ENCODE peak calls at places on chromosomes 4 and X, in six cellular contexts. V is left ventricle myocardium inferior, D is suprapubic skin, J is body of pancreas, B is breast epithelium, K is mesenchymal stem cell. A is an unnamed sample. For H3K4me1, the result is how much of the 10 kb centered on the place peaks cover.

GRCh38 chrX:6954836-6955235 is 192.7 kb upstream of the STS start:
- DNase-seq in D (no peak), K (no peak), B (no peak), J (no peak), V (no peak), A (no peak)

GRCh38 chr4:116015062-116015461 is 901.6 kb upstream of the NDST4 start:
- DNase-seq in D (no peak), V (no peak), J (no peak), B (no peak), K (no peak), A (no peak)

GRCh38 chrX:23656684-23657083 is 10.6 kb upstream of the PRDX4 start:
- DNase-seq in K (no peak), B (no peak), V (no peak), D (no peak), J (no peak), A (no peak)

GRCh38 chr4:6986781-6987565 is 56.2 kb upstream of the TADA2B start:
- DNase-seq in J (peak), V (peak), D (peak), K (peak), B (peak), A (no peak)

GRCh38 chr4:139300431-139301142 is 718 bp upstream of the NAA15 start:
- DNase-seq in K (peak), V (no peak), J (peak), D (no peak), B (no peak), A (no peak)

GRCh38 chr4:90215286-90215685 is 88.1 kb downstream of the CCSER1 start:
- DNase-seq in K (no peak), V (no peak), B (no peak), J (no peak), D (no peak), A (no peak)

GRCh38 chr4:139655116-139655515 is 10.5 kb upstream of the MGST2 start:
- DNase-seq in J (no peak), K (peak), B (peak), V (no peak), D (no peak), A (no peak)

GRCh38 chr4:153579872-153580271 is 104.2 kb upstream of the TLR2 start:
- DNase-seq in D (no peak), K (no peak), B (no peak), J (no peak), V (no peak), A (no peak)

GRCh38 chrX:136765957-136766356 is 14.8 kb downstream of the ARHGEF6 start:
- DNase-seq in B (no peak), D (no peak), J (no peak), V (no peak), K (no peak), A (no peak)

GRCh38 chr4:116016201-116016600 is 902.8 kb upstream of the NDST4 start:
- DNase-seq in B (peak), K (peak), J (no peak), V (no peak), D (no peak), A (no peak)

GRCh38 chr4:59583845-59584568 is 1616.1 kb upstream of the ADGRL3 start:
- DNase-seq in K (no peak), D (no peak), V (no peak), J (no peak), B (no peak), A (no peak)

GRCh38 chr4:155077860-155078259 is 130.6 kb upstream of the NPY2R start:
- DNase-seq in K (no peak), V (no peak), D (no peak), J (no peak), B (no peak), A (no peak)

GRCh38 chr4:54172156-54172555 is 56.9 kb upstream of the PDGFRA start:
- DNase-seq in B (no peak), V (no peak), D (no peak), J (no peak), K (no peak), A (no peak)
- H3K4me3 ChIP-seq in B (no peak), V (no peak), D (no peak), J (no peak), K (no peak), A (no peak)

GRCh38 chr4:137370699-137371098 is 161.6 kb downstream of the PCDH18 start:
- DNase-seq in J (no peak), B (no peak), D (no peak), V (no peak), K (peak), A (no peak)

GRCh38 chr4:137370206-137370633 is 162.1 kb downstream of the PCDH18 start:
- DNase-seq in J (no peak), K (no peak), V (no peak), D (no peak), B (no peak), A (peak)

GRCh38 chr4:137376312-137376711 is 156.0 kb downstream of the PCDH18 start:
- DNase-seq in V (no peak), B (no peak), D (no peak), J (no peak), K (no peak), A (no peak)

GRCh38 chr4:137378393-137379290 is 153.7 kb downstream of the PCDH18 start:
- DNase-seq in J (no peak), D (no peak), K (no peak), B (no peak), V (no peak), A (no peak)

GRCh38 chr4:137375111-137375850 is 157.0 kb downstream of the PCDH18 start:
- DNase-seq in J (no peak), V (no peak), K (no peak), D (no peak), B (no peak), A (no peak)
- H3K27ac ChIP-seq in J (no peak), V (no peak), K (no peak), D (no peak), B (no peak), A (no peak)

GRCh38 chr4:52095374-52095773 is 44.3 kb downstream of the SPATA18 start:
- DNase-seq in J (no peak), K (no peak), B (no peak), D (no peak), V (no peak), A (no peak)

GRCh38 chr4:52100062-52100461 is 49.0 kb downstream of the SPATA18 start:
- DNase-seq in D (no peak), B (no peak), K (no peak), J (no peak), V (no peak), A (no peak)

GRCh38 chr4:52096048-52096447 is 44.9 kb downstream of the SPATA18 start:
- DNase-seq in B (no peak), V (no peak), D (no peak), K (peak), J (no peak), A (no peak)

GRCh38 chr4:52094746-52095145 is 43.6 kb downstream of the SPATA18 start:
- DNase-seq in D (no peak), J (no peak), K (no peak), B (no peak), V (no peak), A (no peak)

GRCh38 chr4:52098618-52099017 is 47.5 kb downstream of the SPATA18 start:
- DNase-seq in K (no peak), D (no peak), V (no peak), B (no peak), J (no peak), A (no peak)
- H3K4me1 ChIP-seq in K (under half), D (under half), V (under half), B (under half), J (under half), A (under half)

GRCh38 chrX:15158736-15159406 is 111.0 kb downstream of the ASB9 start:
- DNase-seq in D (no peak), J (no peak), K (no peak), V (no peak), B (no peak), A (no peak)
- H3K4me3 ChIP-seq in D (no peak), J (no peak), K (no peak), V (no peak), B (no peak), A (no peak)

GRCh38 chr4:102281171-102281842 is 64.0 kb downstream of the SLC39A8 start:
- DNase-seq in V (no peak), B (no peak), D (no peak), J (no peak), K (no peak), A (no peak)
- H3K27ac ChIP-seq in V (no peak), B (no peak), D (no peak), J (no peak), K (no peak), A (no peak)

GRCh38 chr4:41427306-41427882 is 110.6 kb upstream of the LIMCH1 start:
- DNase-seq in D (no peak), V (no peak), B (no peak), K (no peak), J (no peak), A (no peak)
- H3K4me1 ChIP-seq in D (under half), V (half or more), B (under half), K (under half), J (under half), A (under half)

DNA sequence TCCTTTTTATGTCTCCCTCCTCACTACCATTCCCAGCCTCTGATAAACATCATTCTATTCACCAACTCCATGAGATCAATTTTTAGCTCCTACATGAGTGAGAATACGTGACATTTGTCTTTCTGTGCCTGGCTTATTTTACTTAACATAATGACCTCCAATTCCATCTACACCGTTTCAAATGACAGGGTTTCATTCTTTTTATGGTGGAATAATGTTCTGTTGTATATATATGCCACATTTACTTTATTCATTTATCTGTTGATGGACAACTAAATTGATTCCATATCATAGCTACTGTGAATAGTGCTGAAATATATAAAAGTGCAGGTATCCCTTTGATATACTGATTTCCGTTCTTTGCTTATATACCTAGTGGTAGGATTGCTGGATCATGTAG is 503.9 kb downstream of the SMARCA1 start:
- DNase-seq in V (no peak), K (no peak), B (no peak), D (no peak), J (no peak), A (no peak)
- H3K4me3 ChIP-seq in V (no peak), K (no peak), B (no peak), D (no peak), J (no peak), A (no peak)

GRCh38 chrX:103376118-103376978 is at the start of gene BEX3:
- DNase-seq in B (peak), D (peak), V (peak), K (peak), J (peak), A (no peak)
- H3K27ac ChIP-seq in B (peak), D (peak), V (peak), K (peak), J (peak), A (peak)